ENCODE peak calls at places on chromosomes 6 and 20, in four cellular contexts. One of them, this sample, is unnamed.

GRCh38 chr6:99790679-99791078 is 184.0 kb downstream of the PRDM13 start:
- DNase-seq in GM12878: no peak
- DNase-seq in HepG2: no peak
- DNase-seq in K562: no peak
- DNase-seq in this sample: no peak

GRCh38 chr6:158713469-158713868 is 63.6 kb downstream of the SYTL3 start:
- DNase-seq in GM12878: no peak
- DNase-seq in HepG2: no peak
- DNase-seq in K562: no peak
- DNase-seq in this sample: no peak

GRCh38 chr6:47241742-47242482 is 67.8 kb downstream of the TNFRSF21 start:
- DNase-seq in GM12878: no peak
- DNase-seq in HepG2: no peak
- DNase-seq in K562: peak
- DNase-seq in this sample: no peak

GRCh38 chr6:26493258-26493657 is 6.8 kb upstream of the BTN1A1 start:
- DNase-seq in GM12878: no peak
- DNase-seq in HepG2: peak
- DNase-seq in K562: peak
- DNase-seq in this sample: no peak

GRCh38 chr20:10217517-10218410 is 866 bp upstream of the SNAP25 start:
- DNase-seq in GM12878: no peak
- DNase-seq in HepG2: no peak
- DNase-seq in K562: no peak
- DNase-seq in this sample: peak

GRCh38 chr6:127554435-127555006 is 22.5 kb upstream of the C6orf58 start:
- DNase-seq in GM12878: no peak
- DNase-seq in HepG2: peak
- DNase-seq in K562: no peak
- DNase-seq in this sample: peak

GRCh38 chr6:157428418-157429202 is 47.6 kb downstream of the ZDHHC14 start:
- DNase-seq in GM12878: no peak
- DNase-seq in HepG2: peak
- DNase-seq in K562: peak
- DNase-seq in this sample: peak

GRCh38 chr6:151067684-151068596 is 171.8 kb upstream of the AKAP12 start:
- DNase-seq in GM12878: no peak
- DNase-seq in HepG2: peak
- DNase-seq in K562: no peak
- DNase-seq in this sample: peak

GRCh38 chr6:51352506-51353029 is 533.9 kb downstream of the TFAP2B start:
- DNase-seq in GM12878: no peak
- DNase-seq in HepG2: no peak
- DNase-seq in K562: no peak
- DNase-seq in this sample: no peak

GRCh38 chr20:61744691-61745396 is 320.8 kb downstream of the TAF4 start:
- DNase-seq in GM12878: no peak
- DNase-seq in HepG2: no peak
- DNase-seq in K562: peak
- DNase-seq in this sample: peak

GRCh38 chr6:111237757-111238260 is 150.5 kb downstream of the SLC16A10 start:
- DNase-seq in GM12878: no peak
- DNase-seq in HepG2: no peak
- DNase-seq in K562: no peak
- DNase-seq in this sample: no peak

GRCh38 chr6:79810878-79811277 is 136.5 kb downstream of the ELOVL4 start:
- DNase-seq in GM12878: no peak
- DNase-seq in HepG2: no peak
- DNase-seq in K562: no peak
- DNase-seq in this sample: no peak

GRCh38 chr20:62405108-62405980 is 1.7 kb downstream of the CABLES2 start:
- DNase-seq in GM12878: no peak
- DNase-seq in HepG2: peak
- DNase-seq in K562: peak
- DNase-seq in this sample: peak

GRCh38 chr6:131586544-131586943 is 13.5 kb downstream of the ARG1 start:
- DNase-seq in GM12878: no peak
- DNase-seq in HepG2: no peak
- DNase-seq in K562: no peak
- DNase-seq in this sample: no peak

GRCh38 chr6:26743157-26743821 is 83.7 kb upstream of the ZNF322 start:
- DNase-seq in GM12878: no peak
- DNase-seq in HepG2: no peak
- DNase-seq in K562: peak
- DNase-seq in this sample: peak

GRCh38 chr6:3211681-3212080 is 15.8 kb downstream of the TUBB2B start:
- DNase-seq in GM12878: no peak
- DNase-seq in HepG2: no peak
- DNase-seq in K562: no peak
- DNase-seq in this sample: no peak

GRCh38 chr6:4369616-4370015 is 234.2 kb upstream of the ECI2 start:
- DNase-seq in GM12878: no peak
- DNase-seq in HepG2: no peak
- DNase-seq in K562: no peak
- DNase-seq in this sample: no peak

GRCh38 chr6:169425628-169426370 is 172.2 kb upstream of the THBS2 start:
- DNase-seq in GM12878: no peak
- DNase-seq in HepG2: no peak
- DNase-seq in K562: no peak
- DNase-seq in this sample: no peak

GRCh38 chr6:95078457-95078856 is 498.9 kb upstream of the MANEA start:
- DNase-seq in GM12878: no peak
- DNase-seq in HepG2: no peak
- DNase-seq in K562: no peak
- DNase-seq in this sample: no peak

GRCh38 chr6:73523434-73524123 is 2.7 kb upstream of the EEF1A1 start:
- DNase-seq in GM12878: no peak
- DNase-seq in HepG2: peak
- DNase-seq in K562: peak
- DNase-seq in this sample: no peak

GRCh38 chr6:53128842-53129241 is 19.8 kb downstream of the GCM1 start:
- DNase-seq in GM12878: no peak
- DNase-seq in HepG2: no peak
- DNase-seq in K562: no peak
- DNase-seq in this sample: no peak

DNA sequence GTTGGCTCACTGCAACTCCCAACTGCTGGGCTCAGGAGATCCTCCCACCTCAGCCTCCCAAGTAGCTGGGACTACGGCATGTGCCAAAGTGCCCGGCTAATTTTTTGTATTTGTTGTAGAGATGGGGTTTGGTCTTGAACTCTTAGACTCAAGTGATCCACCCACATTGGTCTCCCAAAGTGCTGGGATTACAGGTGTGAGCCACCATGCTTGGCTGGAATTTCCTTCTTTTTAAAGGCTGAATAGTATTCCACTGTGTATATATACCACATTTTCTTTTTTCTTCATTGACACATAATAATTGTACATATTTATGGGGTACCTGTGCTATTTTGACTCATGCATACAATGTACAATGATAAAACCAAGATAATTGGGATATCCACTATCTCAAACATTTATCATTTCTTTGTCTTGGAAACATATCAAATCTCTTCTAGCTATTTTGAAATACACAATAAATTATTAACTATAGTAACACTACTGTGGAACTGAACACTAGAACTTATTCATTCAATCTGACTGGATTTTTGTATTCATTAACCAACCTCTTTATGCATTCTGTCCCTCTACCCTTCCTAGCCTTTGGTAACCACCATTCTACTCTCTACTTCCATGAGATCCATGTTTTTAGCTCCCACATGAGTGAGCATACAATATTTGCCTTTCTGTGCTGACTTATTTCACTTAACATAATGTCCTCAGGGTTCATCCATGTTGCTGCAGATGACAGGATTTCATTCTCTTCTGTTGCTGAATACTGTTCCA is 7.8 kb downstream of the MDC1 start:
- DNase-seq in GM12878: no peak
- DNase-seq in HepG2: no peak
- DNase-seq in K562: no peak
- DNase-seq in this sample: no peak
- TF ChIP-seq HDAC2 in GM12878: no peak
- TF ChIP-seq HDAC2 in HepG2: no peak
- TF ChIP-seq HDAC2 in K562: no peak
- TF ChIP-seq HDAC2 in this sample: no peak

GRCh38 chr6:43494321-43494720 is 15.8 kb downstream of the LRRC73 start:
- DNase-seq in GM12878: no peak
- DNase-seq in HepG2: no peak
- DNase-seq in K562: peak
- DNase-seq in this sample: no peak

GRCh38 chr6:43493230-43493629 is 15.9 kb downstream of the TJAP1 start:
- DNase-seq in GM12878: no peak
- DNase-seq in HepG2: no peak
- DNase-seq in K562: no peak
- DNase-seq in this sample: no peak

GRCh38 chr6:43493833-43494232 is 16.3 kb downstream of the LRRC73 start:
- DNase-seq in GM12878: no peak
- DNase-seq in HepG2: peak
- DNase-seq in K562: no peak
- DNase-seq in this sample: no peak

GRCh38 chr6:43491750-43492661 is 14.6 kb downstream of the TJAP1 start:
- DNase-seq in GM12878: no peak
- DNase-seq in HepG2: no peak
- DNase-seq in K562: no peak
- DNase-seq in this sample: no peak

DNA sequence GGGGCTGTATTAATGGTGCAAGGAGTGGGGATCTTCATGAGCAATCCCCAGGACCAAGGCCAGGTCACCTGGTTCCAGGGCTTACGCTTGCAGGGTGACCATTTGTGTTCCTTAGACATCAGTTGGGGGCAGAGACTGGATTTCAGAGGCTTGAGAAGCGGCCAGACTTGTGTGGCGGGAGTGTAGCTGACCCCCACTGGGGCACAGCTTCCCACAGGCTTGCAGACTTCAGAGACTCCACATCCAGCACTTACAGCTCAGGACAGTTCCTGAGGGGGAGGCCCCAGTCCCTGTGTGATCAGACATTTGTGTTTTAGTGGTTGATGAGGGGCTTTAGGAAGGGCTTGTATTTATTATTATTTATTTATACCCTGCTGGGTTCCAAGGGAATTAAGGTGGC is 15.3 kb downstream of the TJAP1 start:
- DNase-seq in GM12878: no peak
- DNase-seq in HepG2: no peak
- DNase-seq in K562: no peak
- DNase-seq in this sample: no peak
- TF ChIP-seq REST in GM12878: no peak
- TF ChIP-seq REST in HepG2: no peak
- TF ChIP-seq REST in K562: no peak
- TF ChIP-seq REST in this sample: no peak

DNA sequence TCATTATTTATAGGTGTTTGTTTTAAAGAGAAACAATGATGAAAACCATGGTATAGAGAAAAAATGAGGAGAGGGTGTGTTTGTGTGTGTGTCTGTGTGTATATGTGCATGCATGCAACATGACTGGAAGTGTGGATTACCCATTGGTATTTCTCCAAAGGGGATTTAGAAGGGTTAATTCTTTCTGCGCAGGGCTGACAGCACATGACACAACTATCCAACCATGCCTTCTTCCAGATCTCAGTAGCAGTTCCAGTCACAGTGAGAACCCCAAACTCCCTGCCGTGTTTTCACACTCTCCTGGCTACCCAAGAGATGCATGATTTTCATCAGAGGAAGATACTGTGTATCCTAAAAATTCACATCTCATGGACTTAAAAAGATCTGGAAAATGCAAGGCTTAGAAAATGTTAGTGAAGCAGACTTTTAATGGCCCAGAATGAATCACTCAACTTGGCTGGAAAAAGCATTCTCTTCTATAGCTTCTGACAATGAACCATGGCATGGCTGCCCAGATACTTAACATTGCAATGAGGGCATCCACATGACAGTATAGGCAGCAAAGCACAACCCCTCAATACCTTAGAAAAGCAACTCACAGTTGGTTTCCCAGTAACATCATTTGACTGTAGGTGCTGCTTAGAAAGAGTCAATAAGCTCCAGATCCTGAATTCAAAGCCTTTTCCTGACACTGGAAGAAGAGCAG is 155.6 kb downstream of the EYA4 start:
- DNase-seq in GM12878: no peak
- DNase-seq in HepG2: no peak
- DNase-seq in K562: no peak
- DNase-seq in this sample: no peak
- TF ChIP-seq HDAC2 in GM12878: no peak
- TF ChIP-seq HDAC2 in HepG2: no peak
- TF ChIP-seq HDAC2 in K562: no peak
- TF ChIP-seq HDAC2 in this sample: no peak

DNA sequence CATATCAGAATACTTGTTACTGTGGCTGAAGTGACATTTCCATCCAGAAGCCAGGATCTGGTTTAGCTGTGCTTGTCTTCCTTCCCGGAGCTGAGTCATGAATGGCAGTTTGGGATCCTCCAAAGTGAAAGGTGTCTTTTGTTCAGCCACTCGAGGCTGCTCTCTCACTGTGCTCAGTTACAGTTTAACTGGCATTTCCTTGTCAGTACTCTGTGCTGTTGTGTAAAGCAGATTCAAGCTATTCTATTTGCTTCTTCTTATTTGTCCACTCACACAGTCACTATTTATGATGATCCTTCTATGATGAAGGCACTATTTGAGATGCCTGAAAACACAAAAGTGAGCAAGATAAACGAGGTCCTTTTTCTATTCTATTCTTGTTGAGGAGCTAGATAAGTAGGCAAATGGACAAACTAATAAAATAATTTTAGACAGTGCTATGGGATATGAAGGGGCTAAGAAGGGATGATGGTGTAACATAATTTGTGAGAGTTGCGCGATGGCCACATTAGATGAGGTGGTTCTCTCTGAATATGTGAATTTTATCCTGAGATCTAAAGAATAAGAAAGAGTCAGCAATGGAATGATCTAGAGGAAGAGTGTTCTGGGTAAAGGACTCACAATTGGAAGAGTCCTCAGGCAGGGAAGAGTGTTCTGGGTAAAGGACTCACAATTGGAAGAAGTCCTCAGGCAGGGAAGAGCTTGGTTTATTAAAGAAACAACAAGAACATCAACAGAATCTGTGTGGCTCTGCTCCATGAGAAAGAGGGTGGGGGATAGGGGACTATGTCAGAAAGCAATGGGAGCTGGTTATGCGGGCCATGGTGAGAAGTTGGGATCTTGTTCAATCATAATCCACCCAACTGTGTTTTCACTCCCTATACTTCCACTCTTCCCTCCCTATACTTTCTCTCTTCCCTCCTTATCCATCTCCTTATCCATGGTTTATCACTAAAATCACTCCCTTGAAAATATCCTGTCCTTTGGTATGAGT is 40.1 kb downstream of the CYP24A1 start:
- DNase-seq in GM12878: no peak
- DNase-seq in HepG2: peak
- DNase-seq in K562: no peak
- DNase-seq in this sample: peak
- TF ChIP-seq REST in GM12878: no peak
- TF ChIP-seq REST in HepG2: no peak
- TF ChIP-seq REST in K562: no peak
- TF ChIP-seq REST in this sample: peak

This sample was measured in A549.